ENCODE peak calls at places on chromosomes 16 and 17, in eight cellular contexts. Q is mucosa of descending colon, G is upper lobe of right lung, Z is Caco-2, D is ascending aorta, B is left ventricle myocardium inferior, S is HepG2, A is sigmoid colon. X is an unnamed sample.

GRCh38 chr17:42676424-42677011 is at the start of gene PLEKHH3:
- DNase-seq in S (no peak), B (no peak), G (no peak), Z (no peak), Q (no peak), D (peak; percentile 69), A (no peak), X (no peak)

GRCh38 chr17:44919885-44920564 is 4.7 kb upstream of the GFAP start:
- DNase-seq in D (peak; percentile 90), Z (peak; percentile 86), S (peak; percentile 73), Q (peak; percentile 72), A (peak; percentile 94), G (peak; percentile 87), B (peak; percentile 78), X (peak; percentile 72)

GRCh38 chr16:59601452-59601851 is 867.3 kb upstream of the GOT2 start:
- DNase-seq in A (no peak), Q (no peak), G (no peak), B (no peak), D (no peak), S (no peak), Z (no peak), X (no peak)

GRCh38 chr16:73663720-73664119 is 615.8 kb upstream of the ZFHX3 start:
- DNase-seq in Q (no peak), Z (no peak), D (no peak), A (no peak), G (no peak), B (no peak), S (no peak), X (no peak)

GRCh38 chr16:67944690-67945391 is 921 bp upstream of the LCAT start:
- DNase-seq in B (no peak), Z (no peak), D (no peak), S (no peak), Q (no peak), G (no peak), A (no peak), X (no peak)

GRCh38 chr16:56609463-56609921 is 1.1 kb downstream of the MT2A start:
- DNase-seq in S (peak; percentile 75), D (peak; percentile 86), Q (peak; percentile 70), A (peak; percentile 89), B (no peak), G (no peak), Z (peak; percentile 14), X (peak; percentile 64)

GRCh38 chr17:43695968-43696865 is 34.5 kb upstream of the MEOX1 start:
- DNase-seq in A (peak; percentile 71), B (peak; percentile 51), Z (no peak), S (no peak), G (no peak), Q (no peak), D (peak; percentile 81), X (no peak)

GRCh38 chr16:63461248-63461841 is 1425.1 kb upstream of the CDH8 start:
- DNase-seq in D (no peak), A (no peak), Q (no peak), G (no peak), B (no peak), S (peak; percentile 25), Z (peak; percentile 27), X (no peak)

GRCh38 chr17:83057793-83058477 is 21.5 kb upstream of the METRNL start:
- DNase-seq in G (peak; percentile 65), A (peak; percentile 61), S (no peak), D (peak; percentile 70), Q (no peak), Z (no peak), B (peak; percentile 81), X (peak; percentile 14)

GRCh38 chr16:70740919-70741778 is 55.3 kb upstream of the MTSS2 start:
- DNase-seq in B (no peak), Q (no peak), G (no peak), D (no peak), Z (no peak), A (no peak), S (no peak), X (no peak)

GRCh38 chr17:76204277-76204676 is 36.0 kb downstream of the RNF157 start:
- DNase-seq in A (no peak), S (peak; percentile 43), D (no peak), Q (no peak), G (no peak), Z (peak; percentile 16), B (no peak), X (no peak)

GRCh38 chr17:40951011-40951622 is 13.7 kb upstream of the KRT23 start:
- DNase-seq in Q (no peak), Z (no peak), A (no peak), B (no peak), D (no peak), G (no peak), S (peak; percentile 63), X (no peak)

GRCh38 chr17:32549559-32549958 is 62.8 kb downstream of the CDK5R1 start:
- DNase-seq in G (no peak), B (no peak), Z (no peak), D (no peak), A (no peak), S (no peak), Q (no peak), X (no peak)

GRCh38 chr16:3377917-3378316 is 22.2 kb downstream of the OR2C1 start:
- DNase-seq in B (no peak), Q (no peak), D (no peak), Z (peak; percentile 19), S (peak; percentile 72), G (no peak), A (no peak), X (no peak)

GRCh38 chr16:27784351-27785306 is 234.7 kb downstream of the KATNIP start:
- DNase-seq in A (no peak), S (no peak), B (no peak), G (no peak), Q (no peak), Z (no peak), D (no peak), X (no peak)

GRCh38 chr17:29862127-29862526 is 67.9 kb downstream of the SSH2 start:
- DNase-seq in A (no peak), Q (no peak), Z (no peak), S (no peak), G (no peak), B (no peak), D (no peak), X (no peak)

GRCh38 chr16:30740364-30741251 is 7.6 kb upstream of the PHKG2 start:
- DNase-seq in A (peak; percentile 92), G (peak; percentile 93), D (peak; percentile 88), Z (peak; percentile 92), B (peak; percentile 86), S (no peak), Q (peak; percentile 93), X (peak; percentile 91)

GRCh38 chr17:49508061-49508865 is 13.2 kb downstream of the NGFR start:
- DNase-seq in Z (peak; percentile 88), Q (no peak), A (no peak), G (no peak), D (no peak), S (peak; percentile 69), B (no peak), X (no peak)

GRCh38 chr17:44831270-44831770 is 1.2 kb upstream of the GJC1 start:
- DNase-seq in A (no peak), G (no peak), S (no peak), B (no peak), Z (no peak), Q (no peak), D (no peak), X (no peak)

GRCh38 chr16:54253118-54253517 is 33.5 kb downstream of the IRX3 start:
- DNase-seq in B (no peak), A (no peak), S (no peak), D (no peak), Q (no peak), Z (no peak), G (no peak), X (no peak)

GRCh38 chr16:79595916-79596450 is 4.6 kb downstream of the MAF start:
- DNase-seq in Z (no peak), A (no peak), D (no peak), S (no peak), B (no peak), G (no peak), Q (no peak), X (no peak)

GRCh38 chr17:35046740-35047283 is 16.7 kb downstream of the RFFL start:
- DNase-seq in B (no peak), G (no peak), Z (no peak), D (no peak), S (peak; percentile 63), A (no peak), Q (no peak), X (no peak)

GRCh38 chr16:5508371-5508770 is 410.8 kb upstream of the EEF2KMT start:
- DNase-seq in S (no peak), A (no peak), Q (no peak), G (no peak), Z (no peak), D (no peak), B (no peak), X (no peak)

GRCh38 chr16:2047330-2048115 is at the start of the genes NTHL1 and TSC2:
- DNase-seq in B (peak; percentile 97), Q (peak; percentile 98), A (peak; percentile 98), S (peak; percentile 93), G (peak; percentile 99), Z (peak; percentile 96), D (peak; percentile 98), X (peak; percentile 99)
- TF ChIP-seq CTCF in B (peak; percentile 51), Q (peak; percentile 6), A (peak; percentile 29), S (peak; percentile 54), G (peak; percentile 38), Z (peak; percentile 39), D (no peak), X (peak; percentile 18)

GRCh38 chr16:9798952-9799590 is 383.2 kb downstream of the GRIN2A start:
- DNase-seq in G (no peak), Q (no peak), A (no peak), B (no peak), D (no peak), Z (no peak), S (no peak), X (no peak)
- H3K4me3 ChIP-seq in G (no peak overlapping the region), Q (no peak overlapping the region), A (no peak overlapping the region), B (no peak overlapping the region), D (no peak overlapping the region), Z (no peak overlapping the region), S (no peak overlapping the region), X (no peak overlapping the region)

GRCh38 chr17:50689956-50690886 is 17.5 kb downstream of the ANKRD40 start:
- DNase-seq in A (no peak), Z (no peak), B (no peak), Q (no peak), S (no peak), D (no peak), G (peak; percentile 55), X (no peak)

GRCh38 chr17:50689251-50689650 is 18.5 kb downstream of the ANKRD40 start:
- DNase-seq in S (no peak), A (no peak), Q (no peak), B (no peak), Z (peak; percentile 54), D (no peak), G (no peak), X (no peak)

GRCh38 chr17:50687200-50688066 is 20.3 kb downstream of the ANKRD40 start:
- DNase-seq in A (peak; percentile 74), D (no peak), G (peak; percentile 63), Q (peak; percentile 52), B (no peak), Z (peak; percentile 95), S (peak; percentile 85), X (peak; percentile 33)

GRCh38 chr17:50686494-50687199 is 21.1 kb downstream of the ANKRD40 start:
- DNase-seq in A (peak; percentile 95), S (peak; percentile 98), Q (peak; percentile 86), D (peak; percentile 96), B (no peak), G (peak; percentile 66), Z (peak; percentile 94), X (peak; percentile 83)

GRCh38 chr17:50688168-50688719 is 19.5 kb downstream of the ANKRD40 start:
- DNase-seq in S (no peak), B (no peak), G (peak; percentile 37), D (no peak), Q (no peak), A (no peak), Z (no peak), X (no peak)
- H3K4me1 ChIP-seq in S (peaks cover 99% of the 10 kb centered on the region), B (peaks cover 31% of the 10 kb centered on the region), G (peaks cover 36% of the 10 kb centered on the region), D (peaks cover 54% of the 10 kb centered on the region), Q (peaks cover 75% of the 10 kb centered on the region), A (peaks cover 43% of the 10 kb centered on the region), Z (peaks cover 97% of the 10 kb centered on the region), X (peaks cover 77% of the 10 kb centered on the region)

GRCh38 chr17:64019486-64020067 is 856 bp downstream of the ICAM2 start:
- DNase-seq in Q (no peak), A (peak; percentile 12), D (peak; percentile 37), G (no peak), B (no peak), S (no peak), Z (no peak), X (no peak)
- TF ChIP-seq CTCF in Q (no peak), A (no peak), D (no peak), G (no peak), B (no peak), S (no peak), Z (no peak), X (no peak)

X was measured in pancreas.